ENCODE peak calls at places on chromosomes 4 and X, in four cellular contexts. One of them, this sample, is unnamed.

GRCh38 chr4:99540287-99540939 is 23.4 kb downstream of the TRMT10A start:
- DNase-seq in sigmoid colon: no peak
- DNase-seq in SK-N-SH: no peak
- DNase-seq in suprapubic skin: no peak
- DNase-seq in this sample: no peak

GRCh38 chrX:66015152-66015827 is 24.6 kb downstream of the VSIG4 start:
- DNase-seq in sigmoid colon: no peak
- DNase-seq in SK-N-SH: no peak
- DNase-seq in suprapubic skin: no peak
- DNase-seq in this sample: no peak

GRCh38 chr4:1050486-1051213 is 39.2 kb downstream of the FGFRL1 start:
- DNase-seq in sigmoid colon: peak
- DNase-seq in SK-N-SH: peak
- DNase-seq in suprapubic skin: peak
- DNase-seq in this sample: no peak

GRCh38 chr4:144646523-144647094 is 653 bp downstream of the HHIP start:
- DNase-seq in sigmoid colon: no peak
- DNase-seq in SK-N-SH: peak
- DNase-seq in suprapubic skin: no peak
- DNase-seq in this sample: no peak

GRCh38 chr4:41137879-41138278 is 76.5 kb downstream of the APBB2 start:
- DNase-seq in sigmoid colon: no peak
- DNase-seq in SK-N-SH: no peak
- DNase-seq in suprapubic skin: no peak
- DNase-seq in this sample: no peak

GRCh38 chr4:140928880-140929279 is 172.7 kb upstream of the TBC1D9 start:
- DNase-seq in sigmoid colon: no peak
- DNase-seq in SK-N-SH: no peak
- DNase-seq in suprapubic skin: no peak
- DNase-seq in this sample: no peak

GRCh38 chrX:107775000-107775733 is 420 bp downstream of the TSC22D3 start:
- DNase-seq in sigmoid colon: peak
- DNase-seq in SK-N-SH: no peak
- DNase-seq in suprapubic skin: no peak
- DNase-seq in this sample: no peak

GRCh38 chr4:119300388-119301131 is 21.4 kb downstream of the FABP2 start:
- DNase-seq in sigmoid colon: peak
- DNase-seq in SK-N-SH: peak
- DNase-seq in suprapubic skin: peak
- DNase-seq in this sample: peak

GRCh38 chr4:72631296-72631695 is 62.3 kb upstream of the ADAMTS3 start:
- DNase-seq in sigmoid colon: peak
- DNase-seq in SK-N-SH: peak
- DNase-seq in suprapubic skin: no peak
- DNase-seq in this sample: no peak

GRCh38 chrX:109997786-109998452 is 5.0 kb upstream of the TMEM164 start:
- DNase-seq in sigmoid colon: no peak
- DNase-seq in SK-N-SH: no peak
- DNase-seq in suprapubic skin: no peak
- DNase-seq in this sample: no peak

GRCh38 chr4:76850010-76850441 is 47.9 kb downstream of the SOWAHB start:
- DNase-seq in sigmoid colon: no peak
- DNase-seq in SK-N-SH: no peak
- DNase-seq in suprapubic skin: no peak
- DNase-seq in this sample: no peak

GRCh38 chrX:76148753-76149152 is 24.1 kb upstream of the PBDC1 start:
- DNase-seq in sigmoid colon: peak
- DNase-seq in SK-N-SH: no peak
- DNase-seq in suprapubic skin: peak
- DNase-seq in this sample: no peak

GRCh38 chrX:131779313-131779712 is 235.4 kb downstream of the OR13H1 start:
- DNase-seq in sigmoid colon: no peak
- DNase-seq in SK-N-SH: no peak
- DNase-seq in suprapubic skin: no peak
- DNase-seq in this sample: no peak

GRCh38 chrX:16745659-16746058 is 26.2 kb downstream of the SYAP1 start:
- DNase-seq in sigmoid colon: no peak
- DNase-seq in SK-N-SH: no peak
- DNase-seq in suprapubic skin: no peak
- DNase-seq in this sample: no peak

GRCh38 chr4:133146574-133147198 is 2.4 kb upstream of the PCDH10 start:
- DNase-seq in sigmoid colon: peak
- DNase-seq in SK-N-SH: peak
- DNase-seq in suprapubic skin: no peak
- DNase-seq in this sample: no peak

GRCh38 chrX:134181261-134181660 is 55.7 kb upstream of the CCDC160 start:
- DNase-seq in sigmoid colon: no peak
- DNase-seq in SK-N-SH: no peak
- DNase-seq in suprapubic skin: no peak
- DNase-seq in this sample: no peak

GRCh38 chrX:13764765-13765164 is 30.2 kb downstream of the OFD1 start:
- DNase-seq in sigmoid colon: no peak
- DNase-seq in SK-N-SH: peak
- DNase-seq in suprapubic skin: no peak
- DNase-seq in this sample: no peak
- TF ChIP-seq POLR2AphosphoS5 in sigmoid colon: no peak
- TF ChIP-seq POLR2AphosphoS5 in SK-N-SH: no peak
- TF ChIP-seq POLR2AphosphoS5 in suprapubic skin: no peak
- TF ChIP-seq POLR2AphosphoS5 in this sample: no peak

GRCh38 chrX:48688531-48689142 is 5.0 kb downstream of the WAS start:
- DNase-seq in sigmoid colon: no peak
- DNase-seq in SK-N-SH: no peak
- DNase-seq in suprapubic skin: no peak
- DNase-seq in this sample: no peak

GRCh38 chrX:48685416-48685815 is 1.8 kb downstream of the WAS start:
- DNase-seq in sigmoid colon: no peak
- DNase-seq in SK-N-SH: no peak
- DNase-seq in suprapubic skin: no peak
- DNase-seq in this sample: no peak

GRCh38 chrX:48684134-48684533 is 535 bp downstream of the WAS start:
- DNase-seq in sigmoid colon: no peak
- DNase-seq in SK-N-SH: no peak
- DNase-seq in suprapubic skin: no peak
- DNase-seq in this sample: no peak

GRCh38 chrX:48681539-48682183 is 1.9 kb upstream of the WAS start:
- DNase-seq in sigmoid colon: no peak
- DNase-seq in SK-N-SH: no peak
- DNase-seq in suprapubic skin: no peak
- DNase-seq in this sample: no peak

GRCh38 chrX:48683411-48683982 is at the start of gene WAS:
- DNase-seq in sigmoid colon: no peak
- DNase-seq in SK-N-SH: no peak
- DNase-seq in suprapubic skin: no peak
- DNase-seq in this sample: no peak
- H3K27ac ChIP-seq in sigmoid colon: peak
- H3K27ac ChIP-seq in SK-N-SH: no peak
- H3K27ac ChIP-seq in suprapubic skin: peak
- H3K27ac ChIP-seq in this sample: no peak

GRCh38 chr4:107248571-107248970 is 212.5 kb upstream of the DKK2 start:
- DNase-seq in sigmoid colon: no peak
- DNase-seq in SK-N-SH: no peak
- DNase-seq in suprapubic skin: no peak
- DNase-seq in this sample: no peak

GRCh38 chr4:107247738-107248137 is 211.6 kb upstream of the DKK2 start:
- DNase-seq in sigmoid colon: peak
- DNase-seq in SK-N-SH: no peak
- DNase-seq in suprapubic skin: peak
- DNase-seq in this sample: no peak

GRCh38 chr4:107243141-107243779 is 207.1 kb upstream of the DKK2 start:
- DNase-seq in sigmoid colon: peak
- DNase-seq in SK-N-SH: peak
- DNase-seq in suprapubic skin: peak
- DNase-seq in this sample: no peak
- TF ChIP-seq POLR2AphosphoS5 in sigmoid colon: peak
- TF ChIP-seq POLR2AphosphoS5 in SK-N-SH: no peak
- TF ChIP-seq POLR2AphosphoS5 in suprapubic skin: no peak
- TF ChIP-seq POLR2AphosphoS5 in this sample: no peak

GRCh38 chrX:119667111-119667928 is 25.6 kb downstream of the SEPTIN6 start:
- DNase-seq in sigmoid colon: no peak
- DNase-seq in SK-N-SH: peak
- DNase-seq in suprapubic skin: no peak
- DNase-seq in this sample: no peak
- H3K27ac ChIP-seq in sigmoid colon: peak
- H3K27ac ChIP-seq in SK-N-SH: peak
- H3K27ac ChIP-seq in suprapubic skin: no peak
- H3K27ac ChIP-seq in this sample: no peak

DNA sequence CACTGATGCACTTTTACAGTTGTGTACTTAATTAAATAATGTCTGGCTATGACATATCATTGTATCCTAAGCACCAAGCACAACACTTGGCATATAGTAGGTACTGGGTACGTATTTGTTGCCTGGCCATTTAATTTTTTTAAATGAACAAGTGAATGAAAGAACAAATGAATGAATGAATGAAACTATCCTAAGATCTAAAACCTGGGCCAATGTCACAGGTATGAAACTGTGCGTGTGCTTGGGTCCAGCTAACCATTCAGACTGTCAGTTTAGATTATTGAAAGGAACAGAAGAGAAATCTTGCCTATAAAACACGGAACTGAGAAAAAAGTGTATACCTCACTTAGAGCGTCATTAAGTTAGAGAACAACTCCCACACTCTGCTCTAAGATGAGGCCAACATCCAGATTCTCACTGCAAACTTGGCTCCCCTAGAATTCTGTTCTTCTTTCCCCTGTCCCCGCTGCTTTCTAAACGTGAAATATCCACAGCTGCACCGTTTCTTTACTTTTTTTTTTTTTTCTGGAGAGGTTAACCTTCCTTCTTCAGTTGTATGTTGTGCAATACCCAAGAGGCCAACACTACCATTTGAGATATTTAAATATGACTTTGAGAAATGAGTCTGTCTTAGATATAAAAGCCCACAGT is 17.3 kb upstream of the SEL1L3 start:
- DNase-seq in sigmoid colon: no peak
- DNase-seq in SK-N-SH: no peak
- DNase-seq in suprapubic skin: no peak
- DNase-seq in this sample: no peak
- TF ChIP-seq POLR2AphosphoS5 in sigmoid colon: no peak
- TF ChIP-seq POLR2AphosphoS5 in SK-N-SH: no peak
- TF ChIP-seq POLR2AphosphoS5 in suprapubic skin: no peak
- TF ChIP-seq POLR2AphosphoS5 in this sample: no peak